ENCODE peak calls at places on chromosomes 2 and 18, in six cellular contexts. R is fibroblast of the conjunctiva, N is SJSA1, E is activated T-cell treated with anti-CD3 and anti-CD28 coated beads for 1 hour, V is thoracic aorta, M is mesenchymal stem cell. T is an unnamed sample.

GRCh38 chr18:28801876-28802275 is 624.9 kb upstream of the CDH2 start:
- DNase-seq in N (no peak), E (no peak), V (no peak), R (no peak), M (no peak), T (no peak)

GRCh38 chr2:3242747-3243369 is 134.8 kb downstream of the EIPR1 start:
- DNase-seq in R (no peak), V (no peak), N (no peak), M (no peak), E (peak), T (no peak)

GRCh38 chr18:58784601-58785137 is 80.0 kb upstream of the ZNF532 start:
- DNase-seq in N (peak), R (no peak), V (peak), M (peak), E (no peak), T (no peak)

GRCh38 chr2:120224735-120225548 is 1.7 kb upstream of the TMEM185B start:
- DNase-seq in E (no peak), M (no peak), V (no peak), R (no peak), N (no peak), T (no peak)

GRCh38 chr2:8045081-8045614 is 636.7 kb upstream of the ID2 start:
- DNase-seq in M (no peak), E (no peak), R (no peak), V (no peak), N (no peak), T (no peak)

GRCh38 chr2:140842110-140842509 is 1288.7 kb downstream of the LRP1B start:
- DNase-seq in N (no peak), R (no peak), E (no peak), M (no peak), V (no peak), T (no peak)

GRCh38 chr18:36308711-36309435 is 11.4 kb downstream of the FHOD3 start:
- DNase-seq in R (no peak), N (no peak), M (no peak), E (no peak), V (no peak), T (no peak)

GRCh38 chr2:121955313-121956211 is 200.1 kb downstream of the TSN start:
- DNase-seq in M (no peak), R (no peak), N (no peak), V (no peak), E (no peak), T (no peak)

GRCh38 chr2:232133078-232133477 is 171.6 kb downstream of the DIS3L2 start:
- DNase-seq in N (no peak), R (no peak), V (no peak), M (peak), E (no peak), T (no peak)

GRCh38 chr2:200033939-200034338 is 78.6 kb downstream of the MAIP1 start:
- DNase-seq in V (no peak), E (no peak), N (no peak), R (no peak), M (peak), T (no peak)

GRCh38 chr2:215900203-215900611 is 113.1 kb downstream of the MREG start:
- DNase-seq in E (no peak), R (no peak), V (no peak), M (peak), N (no peak), T (no peak)

GRCh38 chr2:85585781-85586105 is 1.5 kb downstream of the VAMP5 start:
- DNase-seq in R (no peak), E (no peak), M (peak), N (peak), V (no peak), T (no peak)

GRCh38 chr18:13587937-13588336 is 138.4 kb downstream of the FAM210A start:
- DNase-seq in N (no peak), V (no peak), M (no peak), R (no peak), E (no peak), T (no peak)

GRCh38 chr2:126978333-126978732 is 79.6 kb downstream of the TEX51 start:
- DNase-seq in V (no peak), N (no peak), R (no peak), E (no peak), M (no peak), T (no peak)

GRCh38 chr2:10142640-10142965 is 20.1 kb downstream of the RRM2 start:
- DNase-seq in R (no peak), M (no peak), E (no peak), N (no peak), V (no peak), T (no peak)

GRCh38 chr2:127157651-127158460 is 50.9 kb upstream of the BIN1 start:
- DNase-seq in E (no peak), N (peak), V (no peak), R (no peak), M (peak), T (no peak)